ENCODE peak calls at places on chromosomes 4 and X, in ten cellular contexts. L is OCI-LY7; U is NCI-H1436; I is heart left ventricle; C is NCI-H1105 treated with DMSO at 0.1 percent for 48 hours; J is NCI-H2081; Y is activated T-helper 9 cell treated with anti-CD3 and anti-CD28 coated beads, Interleukin-2, amount 50 U/mL, for 16 hours; E is fibroblast of pulmonary artery; V is IMR-90; R is islet precursor cell. H is an unnamed sample.

GRCh38 chrX:11499076-11500044 is 166.4 kb downstream of the ARHGAP6 start:
- DNase-seq in L (no peak), U (no peak), I (no peak), C (no peak), J (no peak), Y (no peak), E (peak; percentile 79), V (peak; percentile 78), R (no peak), H (no peak)

GRCh38 chr4:89579776-89580175 is 257.2 kb downstream of the SNCA start:
- DNase-seq in L (no peak), U (no peak), I (no peak), C (no peak), J (no peak), Y (no peak), E (no peak), V (no peak), R (no peak), H (no peak)

GRCh38 chr4:152680988-152681731 is 1.4 kb upstream of the TMEM154 start:
- DNase-seq in L (peak; percentile 65), U (no peak), I (no peak), C (no peak), J (peak; percentile 84), Y (no peak), E (peak; percentile 64), V (peak; percentile 59), R (peak; percentile 84), H (no peak)

GRCh38 chrX:55801811-55802210 is 84.3 kb downstream of the RRAGB start:
- DNase-seq in L (no peak), U (no peak), I (no peak), C (no peak), J (no peak), Y (no peak), E (no peak), V (no peak), R (no peak), H (no peak)

GRCh38 chr4:188680667-188681063 is 541.4 kb downstream of the TRIML1 start:
- DNase-seq in L (no peak), U (no peak), I (no peak), C (no peak), J (no peak), Y (no peak), E (no peak), V (no peak), R (no peak), H (no peak)

GRCh38 chrX:39859991-39860861 is 237.5 kb downstream of the BCOR start:
- DNase-seq in L (peak; percentile 78), U (no peak), I (peak; percentile 37), C (no peak), J (no peak), Y (peak; percentile 79), E (peak; percentile 85), V (peak; percentile 91), R (peak; percentile 94), H (peak; percentile 96)

GRCh38 chrX:153592966-153593688 is 5.8 kb downstream of the CCNQ start:
- DNase-seq in L (no peak), U (no peak), I (peak; percentile 48), C (peak; percentile 17), J (no peak), Y (no peak), E (no peak), V (no peak), R (no peak), H (no peak)

GRCh38 chr4:181548873-181549541 is 694.2 kb upstream of the TENM3 start:
- DNase-seq in L (no peak), U (peak; percentile 61), I (no peak), C (no peak), J (peak; percentile 72), Y (no peak), E (peak; percentile 85), V (peak; percentile 85), R (peak; percentile 65), H (no peak)

GRCh38 chrX:8242431-8242830 is 71.4 kb upstream of the VCX2 start:
- DNase-seq in L (no peak), U (no peak), I (no peak), C (no peak), J (no peak), Y (no peak), E (peak; percentile 1), V (no peak), R (no peak), H (no peak)

GRCh38 chr4:187827631-187828030 is 167.9 kb upstream of the ZFP42 start:
- DNase-seq in L (no peak), U (no peak), I (no peak), C (no peak), J (no peak), Y (no peak), E (no peak), V (peak; percentile 79), R (no peak), H (no peak)

GRCh38 chr4:6924361-6924779 is 14.7 kb downstream of the TBC1D14 start:
- DNase-seq in L (no peak), U (no peak), I (no peak), C (no peak), J (no peak), Y (no peak), E (no peak), V (no peak), R (no peak), H (no peak)

GRCh38 chr4:143083811-143084472 is 100.8 kb upstream of the USP38 start:
- DNase-seq in L (no peak), U (no peak), I (no peak), C (no peak), J (no peak), Y (no peak), E (peak; percentile 5), V (no peak), R (no peak), H (no peak)

GRCh38 chr4:181662383-181662782 is 580.8 kb upstream of the TENM3 start:
- DNase-seq in L (no peak), U (no peak), I (no peak), C (peak; percentile 63), J (no peak), Y (no peak), E (peak; percentile 69), V (peak; percentile 45), R (no peak), H (no peak)

GRCh38 chrX:151687635-151688034 is 7.6 kb upstream of the PRRG3 start:
- DNase-seq in L (no peak), U (no peak), I (no peak), C (no peak), J (no peak), Y (no peak), E (no peak), V (no peak), R (no peak), H (no peak)

H was measured in KBM-7.